ENCODE peak calls at places on chromosomes 2 and 18, in six cellular contexts. K is fibroblast of pulmonary artery, H is bronchial epithelial cell, U is AG10803, Y is mesothelial cell of epicardium, P is cardiac muscle cell. S is an unnamed sample.

GRCh38 chr2:60496475-60496874 is 57.0 kb downstream of the BCL11A start:
- DNase-seq in Y (no peak), U (no peak), H (no peak), K (no peak), P (no peak), S (no peak)

GRCh38 chr18:36499938-36500337 is 202.4 kb downstream of the FHOD3 start:
- DNase-seq in H (no peak), Y (no peak), P (no peak), U (no peak), K (peak), S (peak)

GRCh38 chr18:35355140-35355618 is 11.0 kb upstream of the ZNF24 start:
- DNase-seq in P (peak), Y (no peak), U (peak), H (peak), K (peak), S (peak)

GRCh38 chr2:9463698-9464034 is 10.7 kb upstream of the IAH1 start:
- DNase-seq in Y (no peak), K (no peak), U (no peak), H (peak), P (no peak), S (peak)

GRCh38 chr2:1750935-1751767 is 6.8 kb upstream of the PXDN start:
- DNase-seq in H (peak), U (peak), Y (no peak), P (peak), K (peak), S (peak)

GRCh38 chr2:144886847-144887246 is 366.9 kb upstream of the ZEB2 start:
- DNase-seq in H (no peak), P (no peak), K (peak), U (peak), Y (no peak), S (peak)

GRCh38 chr2:227473019-227473461 is 1.1 kb downstream of the AGFG1 start:
- DNase-seq in U (peak), H (no peak), Y (peak), P (no peak), K (peak), S (no peak)

GRCh38 chr2:187769437-187769836 is 215.2 kb upstream of the TFPI start:
- DNase-seq in K (no peak), P (no peak), U (no peak), H (no peak), Y (no peak), S (no peak)

GRCh38 chr2:233471291-233472035 is 95.1 kb downstream of the USP40 start:
- DNase-seq in P (no peak), H (no peak), K (no peak), U (no peak), Y (no peak), S (no peak)

GRCh38 chr18:29191263-29191662 is 1014.3 kb upstream of the CDH2 start:
- DNase-seq in Y (no peak), U (peak), H (peak), P (no peak), K (peak), S (peak)

GRCh38 chr2:127650785-127651380 is 4.9 kb downstream of the GPR17 start:
- DNase-seq in U (peak), Y (no peak), H (no peak), P (no peak), K (no peak), S (no peak)

GRCh38 chr2:125125902-125126301 is 1100.8 kb downstream of the CNTNAP5 start:
- DNase-seq in H (no peak), K (no peak), P (no peak), Y (no peak), U (no peak), S (no peak)

GRCh38 chr2:170113168-170113567 is 64.8 kb upstream of the MYO3B start:
- DNase-seq in U (no peak), Y (no peak), H (no peak), K (no peak), P (no peak), S (no peak)

GRCh38 chr2:30165050-30165520 is 18.3 kb downstream of the YPEL5 start:
- DNase-seq in H (peak), P (peak), U (peak), Y (no peak), K (peak), S (peak)

GRCh38 chr18:24395049-24395780 is 2.4 kb downstream of the OSBPL1A start:
- DNase-seq in Y (no peak), P (no peak), H (peak), K (no peak), U (peak), S (no peak)

GRCh38 chr2:83967854-83968253 is 491.2 kb downstream of the SUCLG1 start:
- DNase-seq in K (no peak), P (no peak), H (peak), U (no peak), Y (no peak), S (no peak)

GRCh38 chr18:44465337-44465736 is 215.4 kb upstream of the SETBP1 start:
- DNase-seq in P (no peak), K (peak), Y (no peak), H (no peak), U (no peak), S (peak)

GRCh38 chr2:6370753-6371152 is 495.0 kb downstream of the CMPK2 start:
- DNase-seq in H (no peak), P (no peak), U (peak), Y (no peak), K (no peak), S (peak)

GRCh38 chr18:55321268-55322175 is 266.5 kb downstream of the TCF4 start:
- DNase-seq in Y (peak), K (peak), H (peak), U (peak), P (peak), S (peak)

GRCh38 chr18:31049189-31049588 is 6.6 kb upstream of the DSC3 start:
- DNase-seq in U (no peak), K (peak), P (peak), Y (no peak), H (no peak), S (no peak)

GRCh38 chr18:59835656-59836379 is 64.0 kb upstream of the PMAIP1 start:
- DNase-seq in Y (no peak), H (no peak), U (no peak), K (no peak), P (peak), S (no peak)

GRCh38 chr2:37985333-37985732 is 60.2 kb downstream of the RMDN2 start:
- DNase-seq in Y (no peak), P (no peak), H (peak), U (peak), K (peak), S (peak)

GRCh38 chr2:111160758-111161157 is 40.0 kb downstream of the BCL2L11 start:
- DNase-seq in U (peak), H (peak), P (no peak), Y (no peak), K (peak), S (peak)

GRCh38 chr2:39356922-39357639 is 80.0 kb downstream of the MAP4K3 start:
- DNase-seq in P (peak), U (no peak), Y (no peak), H (no peak), K (no peak), S (no peak)

GRCh38 chr2:43388371-43388770 is 162.0 kb upstream of the ZFP36L2 start:
- DNase-seq in Y (no peak), K (no peak), H (no peak), U (no peak), P (no peak), S (no peak)

GRCh38 chr2:217478831-217479435 is 523.9 kb downstream of the TNS1 start:
- DNase-seq in H (no peak), P (no peak), U (no peak), K (no peak), Y (no peak), S (no peak)

GRCh38 chr2:212609499-212609898 is 70.9 kb upstream of the ERBB4 start:
- DNase-seq in H (no peak), U (no peak), P (no peak), K (no peak), Y (no peak), S (no peak)

GRCh38 chr2:216534809-216535208 is 36.2 kb downstream of the RPL37A start:
- DNase-seq in Y (no peak), U (no peak), K (no peak), H (no peak), P (no peak), S (peak)

GRCh38 chr18:58335821-58336220 is 291.8 kb downstream of the NEDD4L start:
- DNase-seq in K (no peak), H (no peak), Y (no peak), P (no peak), U (no peak), S (peak)
- TF ChIP-seq CTCF in K (peak), H (no peak), Y (no peak), P (peak), U (peak), S (peak)

GRCh38 chr2:149732001-149732685 is 144.6 kb upstream of the MMADHC start:
- DNase-seq in P (no peak), Y (no peak), K (peak), H (peak), U (peak), S (peak)
- TF ChIP-seq CTCF in P (no peak), Y (no peak), K (no peak), H (no peak), U (no peak), S (no peak)

DNA sequence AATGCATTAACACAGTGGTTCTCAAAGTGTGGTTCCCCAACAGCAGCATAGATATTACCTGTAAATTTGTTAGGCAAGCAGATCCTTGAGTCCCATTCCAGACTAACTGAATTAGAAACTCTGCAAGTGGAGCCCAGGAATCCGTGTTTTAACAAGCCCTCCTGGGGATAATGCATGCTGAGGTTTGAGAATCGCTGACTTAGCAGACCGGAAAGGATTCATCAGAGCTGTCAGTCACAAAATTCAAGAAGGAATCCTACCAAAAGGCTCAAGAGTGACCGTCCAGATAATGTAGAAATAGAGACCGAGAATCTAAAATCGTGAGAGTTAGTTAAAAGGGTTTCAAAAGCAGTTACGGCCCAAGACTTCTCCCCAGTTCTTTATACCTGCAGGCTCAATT is 66.9 kb downstream of the LOXHD1 start:
- DNase-seq in H (no peak), K (no peak), P (no peak), U (no peak), Y (no peak), S (no peak)
- TF ChIP-seq CTCF in H (no peak), K (no peak), P (no peak), U (no peak), Y (no peak), S (no peak)

DNA sequence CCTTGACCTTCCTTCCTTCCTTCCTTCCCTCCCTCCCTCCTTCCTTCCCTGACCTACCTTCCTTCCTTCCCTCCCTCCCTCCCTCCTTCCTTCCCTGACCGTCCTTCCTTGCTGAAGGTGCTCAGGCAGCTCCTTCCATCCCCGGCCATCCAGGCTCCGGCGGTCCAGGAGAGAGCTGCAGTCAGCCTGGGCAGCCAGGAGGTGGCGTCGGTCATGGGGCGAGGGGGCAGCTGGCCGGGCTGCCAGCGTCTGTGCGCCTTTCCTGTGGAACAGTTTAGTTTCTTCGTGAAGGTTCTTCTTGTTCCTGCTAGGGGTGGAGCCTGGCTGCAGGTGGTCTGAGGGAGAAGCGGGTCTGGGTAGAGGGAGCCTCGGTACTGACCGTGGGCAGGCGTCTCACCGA is 15.7 kb downstream of the GPR35 start:
- DNase-seq in K (peak), U (peak), Y (peak), H (no peak), P (peak), S (no peak)
- TF ChIP-seq CTCF in K (peak), U (peak), Y (no peak), H (no peak), P (peak), S (peak)